ENCODE peak calls at places on chromosomes 5 and 9, in five cellular contexts. Y is heart right ventricle, F is A549, U is PC-3, S is Peyer's patch. A is an unnamed sample.
A peak's percentile ranks its signal among the peaks of the same experiment; 100 is the strongest.

GRCh38 chr5:153661897-153662296 is 171.4 kb downstream of the GRIA1 start:
- DNase-seq in Y (no peak), F (no peak), U (no peak), S (no peak), A (no peak)

GRCh38 chr5:127028822-127029457 is 1.4 kb downstream of the MARCHF3 start:
- DNase-seq in Y (no peak), F (no peak), U (peak; percentile 32), S (peak; percentile 48), A (no peak)

GRCh38 chr5:66306105-66306843 is 162.2 kb downstream of the SREK1 start:
- DNase-seq in Y (peak; percentile 46), F (peak; percentile 77), U (peak; percentile 57), S (no peak), A (no peak)

GRCh38 chr9:78725565-78725964 is 428.6 kb downstream of the PSAT1 start:
- DNase-seq in Y (no peak), F (no peak), U (no peak), S (no peak), A (no peak)

GRCh38 chr5:90747175-90747574 is 188.6 kb downstream of the ADGRV1 start:
- DNase-seq in Y (no peak), F (no peak), U (peak; percentile 82), S (no peak), A (no peak)

GRCh38 chr5:126913316-126913715 is 117.0 kb downstream of the MARCHF3 start:
- DNase-seq in Y (no peak), F (no peak), U (no peak), S (no peak), A (no peak)

GRCh38 chr5:107322936-107323335 is 347.8 kb downstream of the EFNA5 start:
- DNase-seq in Y (no peak), F (no peak), U (no peak), S (no peak), A (no peak)

GRCh38 chr5:137410234-137411010 is 88.7 kb downstream of the SPOCK1 start:
- DNase-seq in Y (no peak), F (no peak), U (no peak), S (no peak), A (no peak)

GRCh38 chr9:76412638-76413037 is 18.4 kb upstream of the RFK start:
- DNase-seq in Y (no peak), F (no peak), U (no peak), S (no peak), A (no peak)

GRCh38 chr9:117541192-117541591 is 126.3 kb upstream of the ASTN2 start:
- DNase-seq in Y (no peak), F (no peak), U (no peak), S (no peak), A (no peak)

GRCh38 chr9:79057576-79057975 is 514.2 kb upstream of the TLE4 start:
- DNase-seq in Y (no peak), F (no peak), U (no peak), S (no peak), A (no peak)

GRCh38 chr9:99030082-99030481 is 74.8 kb upstream of the TGFBR1 start:
- DNase-seq in Y (no peak), F (no peak), U (no peak), S (no peak), A (no peak)

GRCh38 chr9:86794356-86795046 is 152.8 kb downstream of the GAS1 start:
- DNase-seq in Y (no peak), F (no peak), U (no peak), S (no peak), A (no peak)

DNA sequence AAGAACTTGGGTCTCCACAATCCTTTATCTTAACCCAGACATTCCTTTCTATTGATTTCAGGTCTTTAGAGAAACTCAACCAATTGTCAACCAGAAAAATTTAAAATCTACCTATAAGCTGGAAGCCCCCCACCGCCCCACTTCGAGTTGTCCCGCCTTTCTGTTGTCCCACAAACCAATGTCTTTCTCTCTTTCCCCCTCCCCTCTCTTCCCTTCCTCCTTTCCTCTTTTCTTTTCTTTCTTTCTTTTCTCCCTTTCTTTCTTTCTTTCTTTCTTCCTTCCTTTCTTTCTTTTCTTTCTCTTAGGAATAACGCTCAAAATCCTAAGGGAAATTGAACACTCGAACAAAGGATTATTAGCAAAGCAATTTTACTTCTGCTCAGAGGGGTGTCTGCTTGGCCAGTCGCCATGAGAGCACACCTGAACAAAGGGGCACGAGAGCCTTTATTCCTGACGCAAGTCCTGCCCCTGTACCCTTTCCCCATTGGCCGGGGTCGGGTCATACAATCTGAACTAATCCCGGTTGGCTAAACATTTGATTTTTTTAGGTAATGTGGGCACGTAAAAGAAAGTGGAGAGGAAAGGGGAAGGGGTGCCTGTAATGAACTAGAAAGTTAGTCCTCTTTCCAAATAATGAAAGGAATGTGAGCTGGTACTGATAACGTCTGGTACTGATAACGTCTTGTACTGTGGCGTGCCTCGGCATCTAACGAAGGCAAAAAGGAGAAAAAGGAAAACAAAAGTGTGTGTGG is 1.4 kb upstream of the TMCO6 start:
- DNase-seq in Y (no peak), F (no peak), U (no peak), S (no peak), A (no peak)
- H3K4me1 ChIP-seq in Y (peaks cover 42% of the 10 kb centered on the region), F (peaks cover 36% of the 10 kb centered on the region), U (peaks cover 9% of the 10 kb centered on the region), S (peaks cover 20% of the 10 kb centered on the region), A (peaks cover 44% of the 10 kb centered on the region)

GRCh38 chr5:95924720-95925119 is 36.9 kb downstream of the ELL2 start:
- DNase-seq in Y (no peak), F (no peak), U (no peak), S (no peak), A (no peak)
- H3K4me1 ChIP-seq in Y (peaks cover 30% of the 10 kb centered on the region), F (peaks cover 17% of the 10 kb centered on the region), U (no peaks in the 10 kb centered on the region), S (no peaks in the 10 kb centered on the region), A (peaks cover 36% of the 10 kb centered on the region)

GRCh38 chr5:150411245-150411979 is 1.3 kb downstream of the CD74 start:
- DNase-seq in Y (peak; percentile 61), F (no peak), U (no peak), S (peak; percentile 95), A (peak; percentile 53)

GRCh38 chr5:150413176-150413901 is 629 bp upstream of the CD74 start:
- DNase-seq in Y (no peak), F (no peak), U (no peak), S (no peak), A (no peak)

GRCh38 chr5:150412319-150413175 is at the start of gene CD74:
- DNase-seq in Y (peak; percentile 91), F (no peak), U (peak; percentile 37), S (peak; percentile 98), A (peak; percentile 82)

GRCh38 chr5:150409638-150410523 is 2.8 kb downstream of the CD74 start:
- DNase-seq in Y (peak; percentile 90), F (peak; percentile 99), U (peak; percentile 93), S (peak; percentile 77), A (peak; percentile 71)

GRCh38 chr5:150410524-150411244 is 2.0 kb downstream of the CD74 start:
- DNase-seq in Y (peak; percentile 84), F (peak; percentile 76), U (peak; percentile 64), S (peak; percentile 74), A (peak; percentile 52)
- H3K4me1 ChIP-seq in Y (peaks cover 58% of the 10 kb centered on the region), F (peaks cover 4% of the 10 kb centered on the region), U (no peaks in the 10 kb centered on the region), S (peaks cover 24% of the 10 kb centered on the region), A (peaks cover 65% of the 10 kb centered on the region)

DNA sequence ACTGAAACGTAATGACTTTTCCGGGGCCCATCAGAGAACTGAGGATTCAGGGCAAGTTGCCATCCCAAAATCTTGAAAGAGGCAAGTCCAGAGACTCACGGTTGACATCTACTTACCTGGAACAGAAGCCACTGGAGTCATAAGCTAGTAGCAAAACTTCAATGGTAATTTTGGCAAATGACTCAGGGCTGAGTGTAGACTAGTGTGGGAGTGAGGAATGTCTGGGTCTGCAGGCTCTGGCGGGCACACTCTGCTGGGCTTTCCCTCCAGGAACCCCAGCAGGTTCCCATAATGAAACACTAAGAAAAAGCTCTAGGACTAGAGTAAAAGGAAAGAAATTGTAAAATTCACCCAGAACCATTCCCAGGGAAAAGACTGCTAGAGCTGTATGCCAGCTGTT is 122.9 kb upstream of the NFIL3 start:
- DNase-seq in Y (no peak), F (no peak), U (peak; percentile 69), S (no peak), A (no peak)
- H3K4me1 ChIP-seq in Y (no peaks in the 10 kb centered on the region), F (no peaks in the 10 kb centered on the region), U (peaks cover 7% of the 10 kb centered on the region), S (no peaks in the 10 kb centered on the region), A (no peaks in the 10 kb centered on the region)

GRCh38 chr5:173612948-173613347 is 3.5 kb downstream of the BOD1 start:
- DNase-seq in Y (no peak), F (no peak), U (no peak), S (no peak), A (no peak)
- H3K4me1 ChIP-seq in Y (peaks cover 54% of the 10 kb centered on the region), F (peaks cover 31% of the 10 kb centered on the region), U (peaks cover 32% of the 10 kb centered on the region), S (peaks cover 17% of the 10 kb centered on the region), A (peaks cover 80% of the 10 kb centered on the region)

DNA sequence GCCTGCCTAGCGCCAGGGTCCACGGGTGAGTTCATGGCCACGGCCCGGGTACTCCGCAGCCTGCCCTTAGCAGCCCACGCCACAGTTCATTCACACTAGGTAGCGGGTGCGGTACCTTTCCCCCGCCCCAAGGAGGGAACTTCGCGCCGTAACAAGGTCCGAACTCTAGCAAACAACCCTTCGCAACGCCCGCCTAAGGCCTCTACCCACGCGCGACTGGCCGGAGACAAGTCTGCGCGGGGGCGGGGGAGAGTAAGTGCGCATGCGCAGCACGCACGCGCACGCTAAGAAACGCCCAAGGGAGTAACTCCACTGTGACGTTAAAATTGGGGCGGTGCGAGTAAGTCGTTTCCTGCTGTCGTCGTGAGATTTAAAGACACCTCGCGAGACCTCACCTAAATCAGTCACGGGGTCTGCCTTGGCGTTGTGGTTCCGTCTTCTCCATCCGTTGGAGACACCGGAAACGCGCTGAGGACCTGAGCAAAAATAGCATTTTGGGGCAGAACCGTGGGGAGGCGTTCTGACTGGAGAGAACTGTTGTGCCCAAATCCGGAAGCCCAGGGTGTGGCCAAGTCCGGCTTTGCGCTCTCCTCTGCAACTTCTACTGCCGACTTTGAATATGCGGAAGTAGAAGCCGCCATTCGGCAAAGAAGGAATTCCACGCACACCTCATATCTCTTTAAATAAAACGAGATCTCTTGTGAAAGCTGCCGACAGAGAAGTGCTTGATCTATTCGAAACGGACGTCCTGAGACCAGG is at the start of gene RAPGEF6:
- DNase-seq in Y (peak; percentile 99), F (peak; percentile 88), U (peak; percentile 97), S (peak; percentile 99), A (peak; percentile 96)
- H3K4me1 ChIP-seq in Y (peaks cover 48% of the 10 kb centered on the region), F (peaks cover 39% of the 10 kb centered on the region), U (peaks cover 31% of the 10 kb centered on the region), S (peaks cover 39% of the 10 kb centered on the region), A (peaks cover 57% of the 10 kb centered on the region)

GRCh38 chr5:76419597-76419996 is 16.5 kb downstream of the IQGAP2 start:
- DNase-seq in Y (no peak), F (no peak), U (no peak), S (no peak), A (no peak)
- H3K4me1 ChIP-seq in Y (no peaks in the 10 kb centered on the region), F (no peaks in the 10 kb centered on the region), U (no peaks in the 10 kb centered on the region), S (peaks cover 6% of the 10 kb centered on the region), A (no peaks in the 10 kb centered on the region)

GRCh38 chr9:109012009-109012875 is 1.1 kb downstream of the CTNNAL1 start:
- DNase-seq in Y (peak; percentile 35), F (peak; percentile 73), U (peak; percentile 94), S (peak; percentile 23), A (peak; percentile 46)
- H3K4me1 ChIP-seq in Y (peaks cover 52% of the 10 kb centered on the region), F (peaks cover 29% of the 10 kb centered on the region), U (peaks cover 28% of the 10 kb centered on the region), S (peaks cover 25% of the 10 kb centered on the region), A (peaks cover 65% of the 10 kb centered on the region)

DNA sequence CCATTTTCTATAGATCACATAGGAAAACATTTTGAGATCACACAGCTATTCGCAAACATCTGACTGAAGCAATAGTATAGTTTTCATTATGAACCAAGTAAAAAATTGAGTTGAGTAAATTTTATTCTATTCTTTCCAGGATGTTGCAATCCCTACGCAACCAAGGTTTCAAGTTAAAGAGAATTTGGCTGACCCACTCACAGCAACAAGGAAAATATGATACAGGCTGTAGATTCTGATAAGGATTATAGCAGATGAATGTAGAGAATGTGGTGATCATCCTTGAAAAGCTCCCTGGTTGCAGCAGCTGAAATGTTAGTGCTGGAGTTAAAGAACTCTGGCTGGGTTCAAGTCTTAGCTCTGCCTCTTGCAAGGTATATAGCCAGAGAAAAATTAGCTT is 4.7 kb downstream of the ABCA1 start:
- DNase-seq in Y (no peak), F (no peak), U (no peak), S (no peak), A (no peak)
- H3K4me1 ChIP-seq in Y (peaks cover 38% of the 10 kb centered on the region), F (peaks cover 14% of the 10 kb centered on the region), U (peaks cover 8% of the 10 kb centered on the region), S (peaks cover 25% of the 10 kb centered on the region), A (peaks cover 84% of the 10 kb centered on the region)